ENCODE peak calls at places on chromosomes 13 and 19, in four cellular contexts. U is IMR-90, Q is K562, B is GM12878. W is an unnamed sample.
A peak's percentile ranks its signal among the peaks of the same experiment; 100 is the strongest.

GRCh38 chr19:42154471-42155323 is 22.5 kb upstream of the POU2F2 start:
- DNase-seq in U (no peak), Q (no peak), B (no peak), W (no peak)

GRCh38 chr19:41902594-41902993 is 19.6 kb downstream of the ARHGEF1 start:
- DNase-seq in U (no peak), Q (no peak), B (no peak), W (no peak)

GRCh38 chr13:102452831-102453230 is 51.0 kb upstream of the FGF14 start:
- DNase-seq in U (peak; percentile 16), Q (no peak), B (no peak), W (no peak)

GRCh38 chr19:28466107-28467045 is 746.6 kb downstream of the UQCRFS1 start:
- DNase-seq in U (peak; percentile 15), Q (peak; percentile 81), B (no peak), W (no peak)

GRCh38 chr13:63396746-63397145 is 1981.1 kb upstream of the PCDH20 start:
- DNase-seq in U (no peak), Q (no peak), B (no peak), W (no peak)

GRCh38 chr13:86856996-86857395 is 814.2 kb upstream of the SLITRK5 start:
- DNase-seq in U (peak; percentile 76), Q (no peak), B (no peak), W (no peak)

GRCh38 chr19:47430041-47430802 is 10.9 kb upstream of the MEIS3 start:
- DNase-seq in U (peak; percentile 27), Q (no peak), B (no peak), W (peak; percentile 42)

GRCh38 chr13:20609145-20609544 is 42.2 kb downstream of the IFT88 start:
- DNase-seq in U (peak; percentile 94), Q (no peak), B (no peak), W (peak; percentile 80)

GRCh38 chr13:97313481-97313880 is 91.3 kb downstream of the MBNL2 start:
- DNase-seq in U (no peak), Q (no peak), B (no peak), W (no peak)

GRCh38 chr19:19115954-19116353 is 22.3 kb downstream of the TMEM161A start:
- DNase-seq in U (no peak), Q (peak; percentile 73), B (no peak), W (no peak)

GRCh38 chr19:45400192-45400591 is 4.7 kb downstream of the PPP1R13L start:
- DNase-seq in U (no peak), Q (no peak), B (no peak), W (no peak)

GRCh38 chr13:49836516-49836915 is 44.0 kb upstream of the KPNA3 start:
- DNase-seq in U (no peak), Q (no peak), B (no peak), W (no peak)

DNA sequence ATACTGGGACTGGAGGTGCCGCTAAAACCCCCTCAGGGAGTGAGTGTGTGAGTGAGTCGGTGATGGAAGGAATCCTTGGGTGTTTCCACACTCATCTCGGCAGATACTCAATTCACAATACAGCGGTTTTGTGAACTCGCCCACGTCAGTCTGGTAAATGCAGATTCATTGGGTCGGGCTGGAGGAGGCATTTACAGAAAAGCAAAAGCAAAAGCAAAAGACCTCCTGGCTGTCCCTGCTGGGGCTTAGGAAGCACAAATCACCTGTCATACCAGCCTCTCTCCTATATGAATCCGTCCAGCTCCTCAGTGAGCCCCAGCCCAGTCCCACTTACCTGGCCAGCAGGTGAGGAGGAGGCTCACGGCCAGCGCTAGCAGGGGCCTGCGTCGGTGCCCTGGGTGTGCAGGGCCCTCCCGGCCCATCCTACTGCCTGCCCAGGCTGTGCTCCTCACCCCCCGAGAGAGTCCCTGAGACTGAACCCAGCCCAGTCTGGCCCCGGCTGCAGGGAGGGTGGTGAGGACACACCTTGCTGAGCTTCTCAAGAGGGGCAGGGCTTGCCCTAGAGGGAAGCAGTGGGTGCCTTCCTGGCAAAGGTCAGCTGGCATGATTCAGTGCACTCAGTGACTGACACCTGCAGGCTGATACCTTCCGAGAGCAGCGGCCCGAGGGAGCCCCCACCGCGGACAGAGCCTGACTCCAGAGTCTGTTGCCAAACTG is at the start of gene MUC16:
- DNase-seq in U (no peak), Q (no peak), B (no peak), W (no peak)
- TF ChIP-seq FOS in U (no peak), Q (no peak), B (no peak), W (no peak)

GRCh38 chr13:30355405-30355741 is 48.0 kb upstream of the KATNAL1 start:
- DNase-seq in U (no peak), Q (peak; percentile 54), B (no peak), W (peak; percentile 37)
- H3K4me2 ChIP-seq in U (no peak overlapping the region), Q (no peak overlapping the region), B (no peak overlapping the region), W (no peak overlapping the region)

DNA sequence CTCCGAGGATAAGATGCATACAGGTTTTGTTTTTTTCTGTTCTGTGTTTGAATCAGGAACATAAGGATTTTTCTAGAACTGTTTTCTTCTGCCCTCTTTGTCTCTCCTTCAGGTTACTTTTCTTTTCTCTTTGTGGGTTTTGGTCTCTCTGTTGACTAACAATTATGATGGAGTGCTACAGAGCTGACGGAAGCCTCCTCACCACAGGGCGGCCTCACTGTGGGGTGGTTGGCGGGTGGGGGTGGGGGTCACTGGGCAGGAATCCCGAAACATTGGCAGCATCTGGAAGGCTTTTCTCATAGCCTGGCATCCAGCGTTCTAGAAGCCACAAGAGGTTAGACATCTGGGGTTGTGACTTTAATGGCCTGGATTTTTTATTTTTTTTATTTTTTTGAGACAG is 12.0 kb upstream of the MATK start:
- DNase-seq in U (no peak), Q (no peak), B (no peak), W (no peak)
- TF ChIP-seq FOS in U (no peak), Q (no peak), B (no peak), W (no peak)

GRCh38 chr13:41971848-41972247 is 10.9 kb upstream of the VWA8 start:
- DNase-seq in U (no peak), Q (no peak), B (no peak), W (no peak)

GRCh38 chr13:41970918-41971317 is 10.0 kb upstream of the VWA8 start:
- DNase-seq in U (no peak), Q (no peak), B (no peak), W (no peak)

GRCh38 chr13:41976491-41976890 is 15.6 kb upstream of the VWA8 start:
- DNase-seq in U (no peak), Q (no peak), B (no peak), W (no peak)

GRCh38 chr13:41974262-41974900 is 13.5 kb upstream of the VWA8 start:
- DNase-seq in U (no peak), Q (no peak), B (no peak), W (no peak)

GRCh38 chr13:41973247-41973741 is 12.4 kb upstream of the VWA8 start:
- DNase-seq in U (no peak), Q (no peak), B (no peak), W (no peak)
- H3K4me2 ChIP-seq in U (no peak overlapping the region), Q (no peak overlapping the region), B (no peak overlapping the region), W (no peak overlapping the region)

DNA sequence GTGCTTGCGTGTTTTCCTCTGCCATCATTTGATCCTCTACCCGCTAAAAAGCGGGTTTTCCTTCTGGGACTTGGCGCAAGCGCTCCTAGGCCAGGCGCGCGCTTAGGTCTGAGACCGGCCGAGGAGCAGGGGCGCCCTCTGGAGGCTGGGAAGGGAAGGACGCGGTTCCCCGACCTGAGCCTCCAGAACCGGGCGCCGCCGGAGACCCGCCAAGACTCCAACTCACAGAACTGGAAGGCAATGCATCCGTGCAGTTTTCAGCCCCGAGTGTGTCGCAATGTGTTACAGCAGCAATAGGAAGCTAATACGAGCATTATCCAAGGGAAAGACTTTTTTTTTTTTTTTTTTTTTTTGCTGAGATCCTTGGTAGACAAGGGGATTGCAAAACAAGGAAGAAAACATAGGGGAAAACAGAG is 190.9 kb downstream of the COL4A1 start:
- DNase-seq in U (peak; percentile 60), Q (peak; percentile 67), B (no peak), W (peak; percentile 59)
- TF ChIP-seq FOS in U (no peak), Q (no peak), B (no peak), W (peak; percentile 20)

GRCh38 chr13:51683537-51684050 is 99.3 kb downstream of the WDFY2 start:
- DNase-seq in U (no peak), Q (no peak), B (no peak), W (no peak)

GRCh38 chr13:51681037-51681678 is 96.9 kb downstream of the WDFY2 start:
- DNase-seq in U (peak; percentile 88), Q (no peak), B (no peak), W (no peak)

GRCh38 chr13:51687928-51688714 is 103.9 kb downstream of the WDFY2 start:
- DNase-seq in U (no peak), Q (no peak), B (no peak), W (no peak)

GRCh38 chr13:51682691-51683090 is 98.4 kb downstream of the WDFY2 start:
- DNase-seq in U (peak; percentile 27), Q (no peak), B (no peak), W (no peak)

DNA sequence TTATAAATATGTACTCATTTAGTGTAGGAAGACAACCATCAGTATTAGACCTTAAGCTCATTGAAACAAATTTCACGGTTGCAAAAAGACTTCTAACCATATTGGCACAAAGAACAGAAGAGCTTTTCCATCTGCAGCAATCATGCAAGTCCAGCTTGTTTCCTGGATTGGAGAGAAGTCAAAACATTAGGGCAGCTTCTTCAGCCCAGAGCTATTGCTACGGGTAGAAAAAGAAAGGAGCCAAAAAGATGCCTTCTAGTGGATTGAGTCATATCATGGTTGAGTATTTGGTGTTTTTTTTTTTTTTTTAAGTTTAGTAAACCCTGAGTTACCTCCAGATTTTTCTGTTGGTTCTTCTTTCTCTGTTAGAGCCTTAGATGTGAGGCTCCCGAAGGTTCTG is 99.8 kb downstream of the WDFY2 start:
- DNase-seq in U (peak; percentile 49), Q (no peak), B (no peak), W (no peak)
- H3K4me2 ChIP-seq in U (no peak overlapping the region), Q (no peak overlapping the region), B (no peak overlapping the region), W (no peak overlapping the region)

DNA sequence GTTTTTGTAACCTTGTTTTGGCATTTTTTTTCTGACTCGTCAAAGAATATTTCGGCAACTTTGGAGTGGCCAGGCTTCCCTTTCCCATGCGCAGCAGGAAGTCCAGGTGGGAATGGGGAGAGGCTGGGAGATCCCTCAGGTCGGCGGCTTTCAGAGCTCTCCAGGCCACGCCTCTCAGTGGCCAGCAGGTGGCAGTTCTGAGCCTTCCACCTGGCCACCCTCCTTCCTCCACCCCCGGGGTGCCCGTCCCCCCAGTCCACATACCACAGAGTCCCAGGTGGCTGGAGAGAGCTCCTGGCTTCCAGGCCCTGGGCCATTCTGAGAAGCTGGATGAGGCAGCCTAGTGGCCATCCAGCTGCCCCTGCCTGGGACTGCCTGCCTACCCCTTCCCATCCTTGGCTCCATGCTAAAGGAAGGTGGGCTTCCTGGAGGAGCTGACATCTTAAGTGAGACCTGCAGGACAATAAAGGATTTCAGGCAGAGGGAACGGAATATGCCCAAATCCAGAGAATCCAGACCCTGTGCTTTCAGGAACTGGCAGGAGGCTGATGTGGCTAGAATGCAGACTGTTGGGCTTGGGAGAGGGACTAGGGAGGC is 46.3 kb downstream of the CCNE1 start:
- DNase-seq in U (no peak), Q (peak; percentile 66), B (no peak), W (no peak)
- TF ChIP-seq FOS in U (no peak), Q (no peak), B (no peak), W (no peak)

DNA sequence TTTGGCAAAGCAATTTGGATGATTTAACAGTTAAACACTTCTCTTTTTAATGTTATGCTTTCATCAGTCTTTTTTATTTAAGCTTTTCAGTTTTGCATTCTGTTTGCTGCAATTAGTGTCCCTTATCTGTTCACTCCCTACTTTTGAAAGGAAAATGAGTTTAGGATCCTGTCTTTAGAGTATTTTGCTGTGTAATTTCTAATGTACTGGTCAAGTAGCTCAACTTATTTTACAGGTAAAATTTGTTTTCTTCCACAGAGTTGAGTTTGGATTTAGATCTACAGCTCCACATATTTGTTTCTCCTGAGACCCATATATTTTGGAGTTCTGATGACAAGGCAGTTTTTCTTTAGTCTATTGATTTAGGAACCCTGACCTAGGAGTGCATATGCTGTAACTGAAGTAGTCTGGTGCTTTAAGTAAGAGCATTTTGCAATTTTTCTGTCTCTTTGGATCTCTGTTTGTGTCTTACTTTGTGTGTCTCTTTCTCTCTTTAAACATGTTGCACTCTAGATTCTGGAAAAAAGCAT is 19.4 kb upstream of the SPRY2 start:
- DNase-seq in U (no peak), Q (no peak), B (no peak), W (no peak)
- H3K4me2 ChIP-seq in U (no peak overlapping the region), Q (no peak overlapping the region), B (no peak overlapping the region), W (no peak overlapping the region)